ENCODE peak calls at places on chromosomes 11 and 22, in nine cellular contexts. T is SK-N-SH; X is endothelial cell; P is AG10803; Q is cardiac septum; V is stimulated activated CD4-positive, alpha-beta T cell treated with anti-CD3 and anti-CD28 coated beads, Interleukin-15, amount 100 ng/mL, for 24 hours; A is A549; Y is stimulated activated CD8-positive, alpha-beta memory T cell treated with anti-CD3 and anti-CD28 coated beads, Interleukin-15, amount 100 ng/mL, for 4 hours; O is left ventricle myocardium inferior. W is an unnamed sample.
A peak's percentile ranks its signal among the peaks of the same experiment; 100 is the strongest.

GRCh38 chr22:36374603-36375024 is 13.2 kb downstream of the MYH9 start:
- DNase-seq in T (no peak), X (no peak), P (no peak), Q (no peak), V (peak; percentile 79), A (no peak), Y (no peak), O (no peak), W (no peak)

GRCh38 chr11:118410055-118410745 is 8.8 kb downstream of the ATP5MG start:
- DNase-seq in T (no peak), X (no peak), P (no peak), Q (no peak), V (no peak), A (no peak), Y (no peak), O (no peak), W (no peak)

GRCh38 chr11:67071420-67072284 is 15.0 kb downstream of the RHOD start:
- DNase-seq in T (peak; percentile 93), X (peak; percentile 89), P (peak; percentile 56), Q (peak; percentile 89), V (peak; percentile 87), A (peak; percentile 94), Y (peak; percentile 37), O (peak; percentile 80), W (peak; percentile 90)

GRCh38 chr11:124670732-124671131 is 2.8 kb downstream of the SIAE start:
- DNase-seq in T (no peak), X (no peak), P (peak; percentile 9), Q (no peak), V (peak; percentile 36), A (no peak), Y (no peak), O (no peak), W (no peak)

GRCh38 chr11:15800121-15800800 is 556.1 kb downstream of the SOX6 start:
- DNase-seq in T (no peak), X (no peak), P (peak; percentile 76), Q (no peak), V (peak; percentile 22), A (no peak), Y (no peak), O (peak; percentile 35), W (no peak)

GRCh38 chr11:19075636-19076035 is 15.1 kb upstream of the MRGPRX2 start:
- DNase-seq in T (no peak), X (no peak), P (peak; percentile 32), Q (no peak), V (no peak), A (no peak), Y (no peak), O (no peak), W (no peak)

GRCh38 chr11:17939542-17939941 is 73.3 kb downstream of the SERGEF start:
- DNase-seq in T (no peak), X (no peak), P (no peak), Q (no peak), V (no peak), A (no peak), Y (no peak), O (peak; percentile 23), W (peak; percentile 38)

GRCh38 chr11:121928597-121929580 is 187.1 kb downstream of the BLID start:
- DNase-seq in T (no peak), X (no peak), P (no peak), Q (no peak), V (no peak), A (no peak), Y (no peak), O (no peak), W (no peak)

GRCh38 chr22:17710023-17710422 is 64.2 kb downstream of the BID start:
- DNase-seq in T (no peak), X (no peak), P (no peak), Q (no peak), V (no peak), A (no peak), Y (no peak), O (no peak), W (no peak)

GRCh38 chr11:46437106-46437689 is 45.6 kb upstream of the CHRM4 start:
- DNase-seq in T (no peak), X (no peak), P (no peak), Q (no peak), V (no peak), A (no peak), Y (no peak), O (no peak), W (no peak)

GRCh38 chr11:64312947-64313346 is 4.4 kb downstream of the TRMT112 start:
- DNase-seq in T (no peak), X (no peak), P (no peak), Q (no peak), V (no peak), A (no peak), Y (no peak), O (no peak), W (no peak)